ENCODE peak calls at places on chromosomes 2 and 18, in seven cellular contexts. One of them, this sample, is unnamed.

GRCh38 chr2:30722936-30723725 is 84.1 kb downstream of the CAPN13 start:
- DNase-seq in skeletal muscle cell: no peak
- DNase-seq in EH: no peak
- DNase-seq in NCI-H1105: no peak
- DNase-seq in GM03348: no peak
- DNase-seq in H54: no peak
- DNase-seq in M059J: no peak
- DNase-seq in this sample: no peak

GRCh38 chr2:68716948-68717661 is 17.5 kb upstream of the ARHGAP25 start:
- DNase-seq in GM03348: no peak
- DNase-seq in NCI-H1105: no peak
- DNase-seq in skeletal muscle cell: no peak
- DNase-seq in M059J: no peak
- DNase-seq in EH: no peak
- DNase-seq in H54: no peak
- DNase-seq in this sample: no peak

GRCh38 chr2:60806988-60807681 is 51.1 kb downstream of the PAPOLG start:
- DNase-seq in H54: peak
- DNase-seq in GM03348: peak
- DNase-seq in NCI-H1105: no peak
- DNase-seq in M059J: peak
- DNase-seq in EH: peak
- DNase-seq in skeletal muscle cell: peak
- DNase-seq in this sample: no peak

GRCh38 chr2:231929961-231930600 is 3.9 kb upstream of the NPPC start:
- DNase-seq in H54: no peak
- DNase-seq in EH: no peak
- DNase-seq in skeletal muscle cell: no peak
- DNase-seq in NCI-H1105: no peak
- DNase-seq in GM03348: no peak
- DNase-seq in M059J: no peak
- DNase-seq in this sample: no peak

GRCh38 chr2:120224256-120224655 is 1.1 kb upstream of the TMEM185B start:
- DNase-seq in EH: no peak
- DNase-seq in GM03348: no peak
- DNase-seq in skeletal muscle cell: no peak
- DNase-seq in M059J: no peak
- DNase-seq in NCI-H1105: no peak
- DNase-seq in H54: no peak
- DNase-seq in this sample: no peak

GRCh38 chr2:127255146-127255545 is 35.0 kb upstream of the CYP27C1 start:
- DNase-seq in skeletal muscle cell: no peak
- DNase-seq in EH: no peak
- DNase-seq in GM03348: no peak
- DNase-seq in M059J: no peak
- DNase-seq in H54: no peak
- DNase-seq in NCI-H1105: no peak
- DNase-seq in this sample: no peak

GRCh38 chr2:105313877-105314276 is 15.7 kb downstream of the TGFBRAP1 start:
- DNase-seq in GM03348: no peak
- DNase-seq in M059J: no peak
- DNase-seq in EH: no peak
- DNase-seq in skeletal muscle cell: no peak
- DNase-seq in H54: no peak
- DNase-seq in NCI-H1105: no peak
- DNase-seq in this sample: no peak

GRCh38 chr2:121723316-121723715 is 13.4 kb downstream of the NIFK start:
- DNase-seq in H54: no peak
- DNase-seq in NCI-H1105: no peak
- DNase-seq in skeletal muscle cell: no peak
- DNase-seq in EH: no peak
- DNase-seq in M059J: no peak
- DNase-seq in GM03348: no peak
- DNase-seq in this sample: no peak

GRCh38 chr18:6776193-6776592 is 46.7 kb downstream of the ARHGAP28 start:
- DNase-seq in EH: peak
- DNase-seq in skeletal muscle cell: peak
- DNase-seq in NCI-H1105: no peak
- DNase-seq in M059J: no peak
- DNase-seq in H54: no peak
- DNase-seq in GM03348: peak
- DNase-seq in this sample: no peak

GRCh38 chr2:240655931-240656886 is 26.5 kb downstream of the AQP12B start:
- DNase-seq in NCI-H1105: no peak
- DNase-seq in GM03348: peak
- DNase-seq in M059J: peak
- DNase-seq in EH: peak
- DNase-seq in skeletal muscle cell: peak
- DNase-seq in H54: peak
- DNase-seq in this sample: no peak